ENCODE peak calls at places on chromosomes 4 and X, in four cellular contexts. F is GM12878, Z is K562, A is HepG2. X is an unnamed sample.

GRCh38 chr4:99024481-99025275 is 29.2 kb downstream of the METAP1 start:
- DNase-seq in F (no peak), Z (peak), A (no peak), X (no peak)

GRCh38 chrX:70132244-70132643 is 1.0 kb upstream of the IGBP1 start:
- DNase-seq in Z (peak), F (no peak), A (no peak), X (no peak)

GRCh38 chr4:143728171-143728570 is 27.7 kb upstream of the FREM3 start:
- DNase-seq in Z (no peak), A (no peak), F (no peak), X (no peak)

GRCh38 chr4:90542216-90542615 is 415.0 kb downstream of the CCSER1 start:
- DNase-seq in F (no peak), Z (no peak), A (no peak), X (no peak)

GRCh38 chr4:25949994-25950393 is 36.0 kb downstream of the SMIM20 start:
- DNase-seq in F (no peak), Z (no peak), A (no peak), X (no peak)

GRCh38 chrX:132146456-132146855 is 18.6 kb upstream of the FRMD7 start:
- DNase-seq in Z (no peak), A (peak), F (no peak), X (no peak)

GRCh38 chr4:54499308-54500074 is 158.3 kb upstream of the KIT start:
- DNase-seq in Z (peak), F (no peak), A (no peak), X (peak)

GRCh38 chrX:53476371-53476770 is 42.2 kb upstream of the HSD17B10 start:
- DNase-seq in Z (no peak), A (no peak), F (no peak), X (no peak)

GRCh38 chrX:132953358-132953757 is 5.1 kb downstream of the HS6ST2 start:
- DNase-seq in A (no peak), F (no peak), Z (no peak), X (no peak)

GRCh38 chr4:15400911-15401671 is 26.7 kb upstream of the C1QTNF7 start:
- DNase-seq in F (no peak), A (no peak), Z (no peak), X (no peak)

GRCh38 chr4:93710101-93710846 is 118.3 kb upstream of the ATOH1 start:
- DNase-seq in F (peak), A (peak), Z (no peak), X (peak)

GRCh38 chrX:47283015-47283771 is 50.4 kb downstream of the USP11 start:
- DNase-seq in Z (peak), A (peak), F (no peak), X (peak)

GRCh38 chrX:14936561-14936960 is 63.3 kb downstream of the MOSPD2 start:
- DNase-seq in A (no peak), Z (peak), F (no peak), X (no peak)

GRCh38 chr4:87239821-87240220 is 19.4 kb upstream of the KLHL8 start:
- DNase-seq in F (no peak), A (no peak), Z (no peak), X (no peak)

GRCh38 chr4:1019726-1020470 is 8.5 kb downstream of the FGFRL1 start:
- DNase-seq in F (no peak), A (no peak), Z (no peak), X (no peak)

GRCh38 chr4:1022739-1023066 is 11.3 kb downstream of the FGFRL1 start:
- DNase-seq in A (no peak), F (no peak), Z (no peak), X (no peak)

GRCh38 chr4:1023241-1023640 is 11.8 kb downstream of the FGFRL1 start:
- DNase-seq in F (no peak), A (no peak), Z (no peak), X (no peak)

GRCh38 chr4:1022051-1022738 is 10.8 kb downstream of the FGFRL1 start:
- DNase-seq in Z (no peak), F (no peak), A (no peak), X (no peak)

GRCh38 chr4:1021386-1022050 is 10.1 kb downstream of the FGFRL1 start:
- DNase-seq in Z (no peak), A (no peak), F (peak), X (no peak)
- TF ChIP-seq FOXM1 in Z (no peak), A (no peak), F (no peak), X (no peak)

DNA sequence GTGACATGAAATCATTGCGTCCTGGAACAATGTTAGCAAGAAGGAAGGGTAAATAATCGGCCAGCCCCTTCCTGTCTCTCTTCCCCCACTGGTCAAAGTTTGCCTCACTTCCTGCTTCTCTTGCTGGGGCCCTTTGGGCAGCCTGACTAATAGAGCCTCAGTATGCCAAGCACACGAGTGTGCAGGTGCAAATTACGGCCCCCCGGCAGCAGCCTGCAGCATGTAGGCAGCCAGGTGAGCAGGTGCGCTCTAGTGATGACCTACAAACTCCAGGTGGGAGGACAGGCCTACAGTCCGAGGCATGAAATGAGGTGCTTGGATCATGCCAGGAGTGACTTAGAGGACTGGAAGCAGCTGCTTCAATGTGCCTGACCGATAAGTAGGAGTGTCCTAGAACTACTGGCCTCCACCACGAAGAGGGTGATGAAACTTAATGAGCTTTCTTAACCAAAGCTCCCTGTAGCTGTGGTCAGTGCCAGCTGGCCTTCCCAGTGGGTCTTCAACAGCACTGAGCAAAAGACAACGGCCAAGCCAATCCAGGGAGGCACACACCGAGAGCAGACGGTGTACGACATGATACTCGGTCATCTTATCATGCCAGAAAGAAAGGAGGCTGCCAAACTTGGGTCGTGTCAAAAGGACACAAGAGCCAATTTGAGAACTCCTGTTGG is 26.1 kb upstream of the FAT1 start:
- DNase-seq in F (no peak), A (peak), Z (no peak), X (no peak)
- TF ChIP-seq TARDBP in F (no peak), A (no peak), Z (no peak), X (no peak)

GRCh38 chrX:110081740-110082139 is 78.8 kb downstream of the TMEM164 start:
- DNase-seq in Z (no peak), A (no peak), F (no peak), X (no peak)

GRCh38 chrX:110086162-110086915 is 83.4 kb downstream of the TMEM164 start:
- DNase-seq in Z (no peak), A (peak), F (no peak), X (no peak)

GRCh38 chrX:110086916-110087484 is 84.1 kb downstream of the TMEM164 start:
- DNase-seq in Z (peak), F (no peak), A (peak), X (no peak)

GRCh38 chrX:110081320-110081719 is 78.4 kb downstream of the TMEM164 start:
- DNase-seq in F (no peak), Z (no peak), A (no peak), X (no peak)

GRCh38 chrX:110082156-110082555 is 79.2 kb downstream of the TMEM164 start:
- DNase-seq in F (no peak), Z (no peak), A (no peak), X (no peak)
- TF ChIP-seq BHLHE40 in F (no peak), Z (no peak), A (no peak), X (no peak)

GRCh38 chrX:107825698-107826285 is at the start of gene MID2:
- DNase-seq in A (no peak), Z (no peak), F (no peak), X (peak)

GRCh38 chrX:107823042-107823441 is 2.6 kb upstream of the MID2 start:
- DNase-seq in F (no peak), Z (no peak), A (no peak), X (no peak)

GRCh38 chrX:107827137-107827831 is 1.6 kb downstream of the MID2 start:
- DNase-seq in A (no peak), F (no peak), Z (no peak), X (peak)

GRCh38 chrX:107826286-107827136 is 845 bp downstream of the MID2 start:
- DNase-seq in F (no peak), A (no peak), Z (peak), X (peak)

DNA sequence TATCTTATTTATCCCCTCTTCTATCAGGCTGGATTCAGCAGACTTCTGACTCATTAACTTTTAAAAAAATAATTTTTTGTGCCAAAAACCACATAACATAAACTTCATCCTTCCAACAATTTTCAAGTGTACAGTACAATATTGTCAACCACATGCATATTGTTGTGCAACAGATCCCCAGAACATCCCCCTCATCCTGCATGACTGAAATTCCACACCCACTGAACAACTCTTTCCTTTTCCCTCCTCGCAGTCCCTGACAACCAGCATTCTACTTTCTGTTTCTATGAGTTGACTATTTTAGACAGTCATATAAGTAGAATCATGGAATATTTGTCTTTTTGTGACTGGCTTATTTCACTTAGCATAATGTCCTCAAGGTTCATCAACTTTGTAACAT is 2.2 kb upstream of the MID2 start:
- DNase-seq in F (no peak), A (no peak), Z (no peak), X (no peak)
- TF ChIP-seq FOXM1 in F (no peak), A (no peak), Z (no peak), X (no peak)

DNA sequence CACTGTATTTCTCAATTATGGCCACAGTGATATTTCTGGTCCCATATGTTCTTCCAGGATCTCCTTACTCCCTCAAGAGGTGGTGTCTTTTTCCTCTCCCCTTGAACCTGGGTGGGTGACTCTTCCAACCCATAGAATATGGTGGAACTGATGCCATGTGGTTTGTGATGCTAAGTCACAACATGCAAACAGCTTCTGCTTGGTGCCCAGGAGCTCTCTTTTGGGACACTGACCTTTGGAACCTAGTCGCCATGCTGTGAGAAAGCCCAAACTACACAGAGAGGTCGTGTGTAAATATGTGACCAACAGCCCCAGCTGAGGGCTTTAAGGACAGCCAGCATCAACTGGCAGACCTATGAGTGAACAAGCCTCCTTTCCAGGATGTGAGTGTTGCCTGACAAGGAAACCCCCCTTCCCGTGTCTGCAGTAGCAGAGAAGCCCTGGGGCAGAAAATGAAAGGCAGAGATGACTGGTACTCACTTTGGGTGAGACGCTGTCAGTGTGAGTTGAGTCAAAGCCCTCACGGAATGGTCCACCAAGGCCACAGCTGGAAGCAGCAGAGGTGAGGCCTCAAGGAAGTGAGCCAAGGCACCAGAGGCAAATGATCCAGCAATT is 223.4 kb downstream of the BCOR start:
- DNase-seq in A (no peak), Z (no peak), F (peak), X (no peak)
- TF ChIP-seq TARDBP in A (no peak), Z (no peak), F (no peak), X (no peak)